ENCODE peak calls at places on chromosome 11, in four cellular contexts. J, H, I and Z are unnamed samples.

GRCh38 chr11:42524534-42525227 is 787.1 kb upstream of the API5 start:
- DNase-seq in J (peak), H (peak), I (peak), Z (peak)

GRCh38 chr11:106625566-106625965 is 392.7 kb downstream of the GUCY1A2 start:
- DNase-seq in J (no peak), H (no peak), I (no peak), Z (no peak)

GRCh38 chr11:61514050-61514917 is 5.7 kb downstream of the LRRC10B start:
- DNase-seq in J (no peak), H (no peak), I (no peak), Z (no peak)

GRCh38 chr11:3014314-3014938 is 22.3 kb upstream of the NAP1L4 start:
- DNase-seq in J (no peak), H (no peak), I (no peak), Z (no peak)

GRCh38 chr11:123238297-123238696 is 43.2 kb upstream of the CLMP start:
- DNase-seq in J (no peak), H (no peak), I (no peak), Z (no peak)

GRCh38 chr11:1260023-1260501 is 37.2 kb downstream of the MUC5B start:
- DNase-seq in J (no peak), H (no peak), I (peak), Z (no peak)

GRCh38 chr11:124656759-124657627 is 16.5 kb downstream of the SIAE start:
- DNase-seq in J (peak), H (no peak), I (no peak), Z (no peak)

GRCh38 chr11:67120456-67120855 is 1.4 kb downstream of the KDM2A start:
- DNase-seq in J (no peak), H (no peak), I (no peak), Z (no peak)